ENCODE peak calls at places on chromosomes 7 and 10, in four cellular contexts. J, H, K and Y are unnamed samples.

GRCh38 chr7:32618987-32619386 is 123.7 kb downstream of the AVL9 start:
- DNase-seq in J (no peak), H (no peak), K (no peak), Y (no peak)

GRCh38 chr7:1742555-1743303 is 72.7 kb downstream of the ELFN1 start:
- DNase-seq in J (peak), H (peak), K (no peak), Y (no peak)

GRCh38 chr7:142385528-142386340 is 127.9 kb upstream of the PRSS58 start:
- DNase-seq in J (peak), H (peak), K (peak), Y (peak)

GRCh38 chr10:129345763-129346162 is 121.3 kb upstream of the MGMT start:
- DNase-seq in J (no peak), H (no peak), K (no peak), Y (no peak)

GRCh38 chr10:4883079-4883739 is 57.2 kb downstream of the AKR1E2 start:
- DNase-seq in J (no peak), H (peak), K (no peak), Y (no peak)

GRCh38 chr7:29987821-29988317 is 1.7 kb downstream of the SCRN1 start:
- DNase-seq in J (peak), H (no peak), K (no peak), Y (no peak)

GRCh38 chr7:148296994-148297644 is 293.4 kb upstream of the C7orf33 start:
- DNase-seq in J (no peak), H (no peak), K (no peak), Y (no peak)

GRCh38 chr10:97319671-97320479 is 804 bp downstream of the FRAT1 start:
- DNase-seq in J (peak), H (no peak), K (no peak), Y (peak)

GRCh38 chr7:4683884-4684565 is 1.9 kb downstream of the FOXK1 start:
- DNase-seq in J (peak), H (peak), K (peak), Y (no peak)

GRCh38 chr10:106722524-106722923 is 442.0 kb downstream of the SORCS1 start:
- DNase-seq in J (no peak), H (no peak), K (no peak), Y (no peak)

GRCh38 chr7:123502216-123502615 is 32.2 kb downstream of the IQUB start:
- DNase-seq in J (no peak), H (no peak), K (no peak), Y (no peak)

GRCh38 chr7:111486472-111487142 is 75.7 kb downstream of the IMMP2L start:
- DNase-seq in J (peak), H (peak), K (peak), Y (no peak)

GRCh38 chr7:128236924-128237586 is 4.0 kb upstream of the LEP start:
- DNase-seq in J (no peak), H (peak), K (peak), Y (no peak)

GRCh38 chr7:507623-508305 is 11.9 kb downstream of the PDGFA start:
- DNase-seq in J (no peak), H (no peak), K (no peak), Y (no peak)

GRCh38 chr7:70156052-70156451 is 557.8 kb downstream of the AUTS2 start:
- DNase-seq in J (no peak), H (no peak), K (no peak), Y (no peak)

GRCh38 chr10:124699471-124700292 is 44.5 kb downstream of the FAM53B start:
- DNase-seq in J (no peak), H (no peak), K (no peak), Y (no peak)

GRCh38 chr7:152341039-152341913 is 94.5 kb downstream of the KMT2C start:
- DNase-seq in J (peak), H (peak), K (peak), Y (no peak)

GRCh38 chr7:111198255-111198654 is 107.3 kb downstream of the LRRN3 start:
- DNase-seq in J (no peak), H (peak), K (no peak), Y (no peak)

GRCh38 chr10:28631896-28632596 is 45.3 kb upstream of the BAMBI start:
- DNase-seq in J (no peak), H (no peak), K (no peak), Y (no peak)

GRCh38 chr7:88927-89921 is 103.1 kb upstream of the FAM20C start:
- DNase-seq in J (no peak), H (no peak), K (no peak), Y (no peak)

GRCh38 chr7:117834983-117835664 is 38.1 kb downstream of the CTTNBP2 start:
- DNase-seq in J (no peak), H (peak), K (no peak), Y (peak)

GRCh38 chr10:43264324-43264986 is 2.4 kb downstream of the RASGEF1A start:
- DNase-seq in J (peak), H (no peak), K (no peak), Y (no peak)

GRCh38 chr7:121057878-121058277 is 69.4 kb downstream of the CPED1 start:
- DNase-seq in J (no peak), H (no peak), K (no peak), Y (no peak)

GRCh38 chr10:88281592-88282268 is 301.4 kb downstream of the RNLS start:
- DNase-seq in J (no peak), H (no peak), K (no peak), Y (no peak)

GRCh38 chr10:48462482-48463020 is 142.3 kb downstream of the ARHGAP22 start:
- DNase-seq in J (no peak), H (no peak), K (no peak), Y (no peak)

GRCh38 chr10:3763035-3763456 is 22.0 kb downstream of the KLF6 start:
- DNase-seq in J (no peak), H (peak), K (no peak), Y (no peak)

GRCh38 chr10:92696606-92697383 is 7.0 kb downstream of the HHEX start:
- DNase-seq in J (peak), H (peak), K (no peak), Y (no peak)

GRCh38 chr10:43823237-43823605 is 174.5 kb upstream of the ZNF32 start:
- DNase-seq in J (no peak), H (no peak), K (no peak), Y (no peak)

GRCh38 chr10:118692911-118693310 is 61.9 kb downstream of the CACUL1 start:
- DNase-seq in J (peak), H (no peak), K (no peak), Y (no peak)

GRCh38 chr10:67784584-67784983 is 53.4 kb downstream of the DNAJC12 start:
- DNase-seq in J (no peak), H (no peak), K (no peak), Y (no peak)

GRCh38 chr7:109868215-109868614 is 1222.7 kb upstream of the LRRN3 start:
- DNase-seq in J (no peak), H (no peak), K (no peak), Y (no peak)

DNA sequence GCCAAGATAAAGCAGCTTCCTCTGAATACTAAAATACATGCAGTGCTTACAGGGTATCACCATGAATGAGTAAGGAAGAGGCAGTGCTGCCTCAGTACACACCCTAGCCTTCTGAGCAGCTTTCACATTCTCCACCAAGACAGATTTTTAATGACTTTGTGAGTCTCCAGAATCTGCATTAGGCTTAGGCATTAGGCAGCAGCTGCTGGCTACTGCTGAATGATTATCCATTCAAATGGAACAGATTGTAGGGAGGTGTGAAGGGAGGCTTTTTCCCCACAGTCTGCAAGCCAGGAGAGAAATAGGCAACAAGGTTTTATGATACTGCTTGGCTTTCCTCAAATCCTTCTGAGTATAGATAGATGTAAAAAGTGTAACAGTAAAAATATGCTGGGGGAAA is 1226.7 kb upstream of the LRRN3 start:
- DNase-seq in J (no peak), H (no peak), K (no peak), Y (no peak)
- TF ChIP-seq USF1 in J (no peak), H (no peak), K (no peak), Y (no peak)

GRCh38 chr7:50978633-50979215 is 196.0 kb upstream of the GRB10 start:
- DNase-seq in J (no peak), H (no peak), K (no peak), Y (no peak)

GRCh38 chr7:50982626-50983025 is 199.9 kb upstream of the GRB10 start:
- DNase-seq in J (no peak), H (peak), K (no peak), Y (peak)

GRCh38 chr7:50976064-50976463 is 193.4 kb upstream of the GRB10 start:
- DNase-seq in J (no peak), H (no peak), K (no peak), Y (no peak)

DNA sequence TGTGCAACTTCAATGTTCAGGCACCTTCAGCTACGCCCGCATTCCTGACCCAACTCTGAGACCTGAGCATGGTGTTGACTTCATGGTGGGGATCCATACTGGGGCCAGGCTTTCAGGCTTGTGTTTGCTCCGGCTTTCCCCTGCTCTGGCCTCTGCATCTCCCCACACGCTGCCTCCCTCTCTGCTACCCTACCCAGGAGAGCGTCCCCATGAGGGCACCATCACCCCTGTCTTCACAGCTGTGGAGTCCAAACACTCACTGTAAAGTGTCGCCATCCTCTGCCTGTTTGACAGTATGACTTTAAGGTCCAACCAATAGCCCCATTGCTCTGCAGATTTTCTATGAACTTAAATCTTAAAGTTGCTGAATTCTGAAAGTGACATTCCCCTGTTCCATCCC is 199.0 kb upstream of the GRB10 start:
- DNase-seq in J (no peak), H (peak), K (no peak), Y (peak)
- TF ChIP-seq USF1 in J (no peak), H (no peak), K (no peak), Y (no peak)

GRCh38 chr7:87564290-87564963 is 36.3 kb downstream of the ABCB1 start:
- DNase-seq in J (peak), H (peak), K (no peak), Y (peak)
- TF ChIP-seq USF1 in J (no peak), H (no peak), K (no peak), Y (no peak)

GRCh38 chr7:134757938-134758337 is 21.5 kb upstream of the CALD1 start:
- DNase-seq in J (no peak), H (no peak), K (no peak), Y (no peak)

GRCh38 chr7:134747326-134747725 is 32.1 kb upstream of the CALD1 start:
- DNase-seq in J (no peak), H (no peak), K (no peak), Y (no peak)

GRCh38 chr7:134755422-134756022 is 23.9 kb upstream of the CALD1 start:
- DNase-seq in J (peak), H (peak), K (no peak), Y (no peak)

GRCh38 chr7:134750083-134751062 is 29.1 kb upstream of the CALD1 start:
- DNase-seq in J (peak), H (peak), K (no peak), Y (peak)

GRCh38 chr7:134752006-134752760 is 27.3 kb upstream of the CALD1 start:
- DNase-seq in J (no peak), H (no peak), K (no peak), Y (no peak)
- TF ChIP-seq USF1 in J (no peak), H (no peak), K (no peak), Y (no peak)

GRCh38 chr10:1581189-1581588 is 156.1 kb downstream of the ADARB2 start:
- DNase-seq in J (no peak), H (peak), K (no peak), Y (no peak)
- TF ChIP-seq USF1 in J (no peak), H (no peak), K (no peak), Y (peak)

GRCh38 chr7:155338632-155339320 is 41.1 kb downstream of the INSIG1 start:
- DNase-seq in J (no peak), H (no peak), K (no peak), Y (no peak)
- TF ChIP-seq USF1 in J (no peak), H (no peak), K (no peak), Y (no peak)

DNA sequence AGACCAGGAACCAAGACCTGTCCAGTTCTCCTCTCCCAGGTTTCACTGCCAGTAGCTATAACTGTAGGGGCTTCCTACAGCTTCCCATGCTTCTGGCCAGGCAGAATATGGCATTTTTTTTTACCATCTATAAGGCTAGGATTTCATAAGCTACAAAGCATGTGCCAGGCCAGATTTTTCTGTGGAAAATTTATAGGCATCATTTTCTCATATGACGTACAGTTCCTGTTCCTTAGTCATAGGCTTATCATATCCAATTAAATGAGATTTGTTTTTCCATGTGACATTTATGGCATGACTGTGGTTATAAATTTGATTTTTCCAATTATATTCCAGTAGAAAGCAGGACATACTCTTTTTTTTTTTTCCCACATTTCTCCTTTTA is 208.6 kb upstream of the NPY start:
- DNase-seq in J (no peak), H (no peak), K (no peak), Y (no peak)
- TF ChIP-seq USF1 in J (no peak), H (no peak), K (no peak), Y (no peak)

GRCh38 chr7:84700563-84701370 is 486.1 kb downstream of the SEMA3D start:
- DNase-seq in J (no peak), H (no peak), K (no peak), Y (no peak)

GRCh38 chr7:84705701-84706100 is 481.2 kb downstream of the SEMA3D start:
- DNase-seq in J (no peak), H (no peak), K (no peak), Y (no peak)

GRCh38 chr7:84704380-84704779 is 482.5 kb downstream of the SEMA3D start:
- DNase-seq in J (no peak), H (no peak), K (no peak), Y (no peak)

GRCh38 chr7:84705079-84705478 is 481.8 kb downstream of the SEMA3D start:
- DNase-seq in J (no peak), H (no peak), K (no peak), Y (no peak)

GRCh38 chr7:84701524-84702306 is 485.1 kb downstream of the SEMA3D start:
- DNase-seq in J (no peak), H (peak), K (no peak), Y (no peak)
- TF ChIP-seq USF1 in J (no peak), H (no peak), K (no peak), Y (no peak)